ENCODE peak calls at places on chromosomes 11 and 22, in six cellular contexts. One of them, this sample, is unnamed.

GRCh38 chr11:33310720-33311500 is 53.7 kb downstream of the HIPK3 start:
- DNase-seq in T follicular helper cell: no peak
- DNase-seq in GM13977: no peak
- DNase-seq in effector CD4-positive, alpha-beta T cell: no peak
- DNase-seq in NCI-H1105: no peak
- DNase-seq in fibroblast of lung: peak
- DNase-seq in this sample: no peak

GRCh38 chr22:29635734-29636357 is 32.4 kb downstream of the NF2 start:
- DNase-seq in NCI-H1105: no peak
- DNase-seq in GM13977: peak
- DNase-seq in fibroblast of lung: peak
- DNase-seq in T follicular helper cell: no peak
- DNase-seq in effector CD4-positive, alpha-beta T cell: no peak
- DNase-seq in this sample: no peak

GRCh38 chr11:134024420-134025085 is 44.3 kb upstream of the JAM3 start:
- DNase-seq in fibroblast of lung: peak
- DNase-seq in effector CD4-positive, alpha-beta T cell: no peak
- DNase-seq in GM13977: no peak
- DNase-seq in NCI-H1105: no peak
- DNase-seq in T follicular helper cell: no peak
- DNase-seq in this sample: no peak

GRCh38 chr11:122863704-122864326 is 18.7 kb upstream of the JHY start:
- DNase-seq in GM13977: no peak
- DNase-seq in fibroblast of lung: peak
- DNase-seq in effector CD4-positive, alpha-beta T cell: peak
- DNase-seq in NCI-H1105: peak
- DNase-seq in T follicular helper cell: peak
- DNase-seq in this sample: no peak

GRCh38 chr11:45149483-45150056 is 3.1 kb downstream of the PRDM11 start:
- DNase-seq in GM13977: no peak
- DNase-seq in NCI-H1105: no peak
- DNase-seq in effector CD4-positive, alpha-beta T cell: no peak
- DNase-seq in T follicular helper cell: no peak
- DNase-seq in fibroblast of lung: no peak
- DNase-seq in this sample: no peak

GRCh38 chr11:30815619-30816018 is 229.5 kb upstream of the MPPED2 start:
- DNase-seq in T follicular helper cell: no peak
- DNase-seq in effector CD4-positive, alpha-beta T cell: no peak
- DNase-seq in NCI-H1105: no peak
- DNase-seq in fibroblast of lung: no peak
- DNase-seq in GM13977: no peak
- DNase-seq in this sample: no peak

GRCh38 chr11:124793466-124794278 is 6.5 kb downstream of the MSANTD2 start:
- DNase-seq in T follicular helper cell: no peak
- DNase-seq in effector CD4-positive, alpha-beta T cell: no peak
- DNase-seq in NCI-H1105: peak
- DNase-seq in GM13977: peak
- DNase-seq in fibroblast of lung: peak
- DNase-seq in this sample: no peak

GRCh38 chr11:126483796-126484195 is 128.3 kb downstream of the ST3GAL4 start:
- DNase-seq in NCI-H1105: no peak
- DNase-seq in T follicular helper cell: no peak
- DNase-seq in fibroblast of lung: no peak
- DNase-seq in GM13977: no peak
- DNase-seq in effector CD4-positive, alpha-beta T cell: no peak
- DNase-seq in this sample: no peak

GRCh38 chr11:94747136-94748110 is 20.7 kb upstream of the AMOTL1 start:
- DNase-seq in NCI-H1105: no peak
- DNase-seq in fibroblast of lung: no peak
- DNase-seq in T follicular helper cell: no peak
- DNase-seq in GM13977: no peak
- DNase-seq in effector CD4-positive, alpha-beta T cell: no peak
- DNase-seq in this sample: no peak

GRCh38 chr22:23282089-23282501 is 101.8 kb downstream of the BCR start:
- DNase-seq in fibroblast of lung: peak
- DNase-seq in GM13977: no peak
- DNase-seq in effector CD4-positive, alpha-beta T cell: no peak
- DNase-seq in T follicular helper cell: no peak
- DNase-seq in NCI-H1105: no peak
- DNase-seq in this sample: no peak

GRCh38 chr11:60498853-60499252 is 6.3 kb downstream of the MS4A12 start:
- DNase-seq in effector CD4-positive, alpha-beta T cell: no peak
- DNase-seq in GM13977: no peak
- DNase-seq in T follicular helper cell: no peak
- DNase-seq in NCI-H1105: no peak
- DNase-seq in fibroblast of lung: no peak
- DNase-seq in this sample: no peak

GRCh38 chr11:122050021-122050710 is 65.8 kb downstream of the BLID start:
- DNase-seq in effector CD4-positive, alpha-beta T cell: no peak
- DNase-seq in T follicular helper cell: no peak
- DNase-seq in NCI-H1105: no peak
- DNase-seq in GM13977: no peak
- DNase-seq in fibroblast of lung: no peak
- DNase-seq in this sample: no peak

GRCh38 chr22:23533328-23533762 is 46.7 kb downstream of the IGLL1 start:
- DNase-seq in GM13977: no peak
- DNase-seq in T follicular helper cell: no peak
- DNase-seq in effector CD4-positive, alpha-beta T cell: no peak
- DNase-seq in NCI-H1105: peak
- DNase-seq in fibroblast of lung: peak
- DNase-seq in this sample: no peak

GRCh38 chr11:59551651-59552521 is 40.5 kb downstream of the OR4D9 start:
- DNase-seq in T follicular helper cell: no peak
- DNase-seq in NCI-H1105: no peak
- DNase-seq in GM13977: no peak
- DNase-seq in effector CD4-positive, alpha-beta T cell: no peak
- DNase-seq in fibroblast of lung: peak
- DNase-seq in this sample: no peak

GRCh38 chr22:46539169-46539568 is 1.7 kb upstream of the CELSR1 start:
- DNase-seq in GM13977: no peak
- DNase-seq in T follicular helper cell: no peak
- DNase-seq in NCI-H1105: no peak
- DNase-seq in fibroblast of lung: no peak
- DNase-seq in effector CD4-positive, alpha-beta T cell: no peak
- DNase-seq in this sample: no peak

GRCh38 chr22:48342732-48343131 is 1484.9 kb downstream of the BRD1 start:
- DNase-seq in effector CD4-positive, alpha-beta T cell: no peak
- DNase-seq in T follicular helper cell: no peak
- DNase-seq in GM13977: no peak
- DNase-seq in fibroblast of lung: no peak
- DNase-seq in NCI-H1105: no peak
- DNase-seq in this sample: no peak

GRCh38 chr11:75894036-75894585 is 79.1 kb downstream of the UVRAG start:
- DNase-seq in T follicular helper cell: no peak
- DNase-seq in fibroblast of lung: no peak
- DNase-seq in NCI-H1105: no peak
- DNase-seq in effector CD4-positive, alpha-beta T cell: no peak
- DNase-seq in GM13977: no peak
- DNase-seq in this sample: no peak

GRCh38 chr11:57474017-57474750 is 13.9 kb downstream of the RTN4RL2 start:
- DNase-seq in GM13977: no peak
- DNase-seq in NCI-H1105: no peak
- DNase-seq in fibroblast of lung: no peak
- DNase-seq in effector CD4-positive, alpha-beta T cell: no peak
- DNase-seq in T follicular helper cell: no peak
- DNase-seq in this sample: no peak

GRCh38 chr22:50656122-50657070 is 16.2 kb upstream of the SHANK3 start:
- DNase-seq in fibroblast of lung: peak
- DNase-seq in T follicular helper cell: no peak
- DNase-seq in GM13977: no peak
- DNase-seq in NCI-H1105: no peak
- DNase-seq in effector CD4-positive, alpha-beta T cell: no peak
- DNase-seq in this sample: no peak

GRCh38 chr11:2122907-2123627 is 16.1 kb downstream of the IGF2 start:
- DNase-seq in fibroblast of lung: no peak
- DNase-seq in effector CD4-positive, alpha-beta T cell: no peak
- DNase-seq in GM13977: no peak
- DNase-seq in T follicular helper cell: no peak
- DNase-seq in NCI-H1105: no peak
- DNase-seq in this sample: no peak

GRCh38 chr11:128334311-128335044 is 252.9 kb downstream of the ETS1 start:
- DNase-seq in GM13977: no peak
- DNase-seq in T follicular helper cell: no peak
- DNase-seq in NCI-H1105: no peak
- DNase-seq in fibroblast of lung: peak
- DNase-seq in effector CD4-positive, alpha-beta T cell: no peak
- DNase-seq in this sample: no peak

GRCh38 chr22:48898524-48899377 is 928.9 kb downstream of the BRD1 start:
- DNase-seq in NCI-H1105: no peak
- DNase-seq in fibroblast of lung: no peak
- DNase-seq in GM13977: no peak
- DNase-seq in effector CD4-positive, alpha-beta T cell: no peak
- DNase-seq in T follicular helper cell: no peak
- DNase-seq in this sample: no peak

GRCh38 chr22:47165338-47165931 is 403.0 kb downstream of the TBC1D22A start:
- DNase-seq in NCI-H1105: no peak
- DNase-seq in effector CD4-positive, alpha-beta T cell: no peak
- DNase-seq in T follicular helper cell: no peak
- DNase-seq in GM13977: no peak
- DNase-seq in fibroblast of lung: no peak
- DNase-seq in this sample: no peak

This sample was measured in T-helper 22 cell.